ENCODE peak calls at places on chromosome 2, in five cellular contexts. T is putamen; B is NAMALWA; C is pulmonary artery endothelial cell; P is stimulated activated CD4-positive, alpha-beta T cell treated with anti-CD3 and anti-CD28 coated beads, Interleukin-15, amount 100 ng/mL, for 1 hour. R is an unnamed sample.

GRCh38 chr2:46074501-46074900 is 222.7 kb upstream of the EPAS1 start:
- DNase-seq in B (no peak), P (no peak), C (no peak), T (no peak), R (no peak)

GRCh38 chr2:189217546-189217945 is 38.0 kb upstream of the COL5A2 start:
- DNase-seq in C (no peak), B (no peak), T (no peak), P (no peak), R (no peak)

GRCh38 chr2:20604957-20605381 is 45.9 kb downstream of the HS1BP3 start:
- DNase-seq in T (no peak), P (no peak), B (no peak), C (peak; percentile 78), R (no peak)

GRCh38 chr2:60552096-60552850 is 1.2 kb downstream of the BCL11A start:
- DNase-seq in P (no peak), C (no peak), B (peak; percentile 61), T (no peak), R (peak; percentile 26)

GRCh38 chr2:2896011-2896410 is 481.6 kb downstream of the EIPR1 start:
- DNase-seq in B (no peak), C (no peak), T (no peak), P (no peak), R (no peak)

GRCh38 chr2:160667811-160668210 is 174.2 kb upstream of the RBMS1 start:
- DNase-seq in B (no peak), P (no peak), T (no peak), C (no peak), R (no peak)

GRCh38 chr2:24491626-24492282 is 700 bp downstream of the NCOA1 start:
- DNase-seq in C (peak; percentile 8), P (peak; percentile 46), T (peak; percentile 72), B (peak; percentile 52), R (peak; percentile 60)

GRCh38 chr2:158686166-158686792 is 108.8 kb upstream of the DAPL1 start:
- DNase-seq in B (no peak), C (no peak), T (peak; percentile 86), P (no peak), R (no peak)

GRCh38 chr2:37652199-37652640 is 19.2 kb downstream of the CDC42EP3 start:
- DNase-seq in B (no peak), C (peak; percentile 56), T (no peak), P (no peak), R (peak; percentile 79)

GRCh38 chr2:103667335-103667884 is 905.6 kb downstream of the TMEM182 start:
- DNase-seq in B (no peak), C (no peak), P (no peak), T (no peak), R (no peak)

GRCh38 chr2:227939271-227940027 is 68.0 kb downstream of the DAW1 start:
- DNase-seq in B (peak; percentile 56), T (peak; percentile 83), P (no peak), C (no peak), R (peak; percentile 65)